ENCODE peak calls at places on chromosomes 5 and 9, in eight cellular contexts. T, G, C, B, E, A, D and F are unnamed samples. For H3K4me1, the result is how much of the 10 kb centered on the place peaks cover.

GRCh38 chr5:154511984-154512383 is 34.0 kb upstream of the HAND1 start:
- DNase-seq in T (no peak), G (no peak), C (no peak), B (no peak), E (no peak), A (no peak), D (no peak), F (no peak)

GRCh38 chr5:5304361-5305035 is 118.0 kb upstream of the ICE1 start:
- DNase-seq in T (no peak), G (no peak), C (no peak), B (no peak), E (no peak), A (no peak), D (no peak), F (no peak)

GRCh38 chr5:15992918-15993317 is 186.7 kb downstream of the MARCHF11 start:
- DNase-seq in T (no peak), G (no peak), C (no peak), B (no peak), E (no peak), A (no peak), D (no peak), F (no peak)

GRCh38 chr5:174810796-174811195 is 86.4 kb downstream of the MSX2 start:
- DNase-seq in T (no peak), G (no peak), C (no peak), B (no peak), E (no peak), A (no peak), D (no peak), F (no peak)

GRCh38 chr9:94639045-94639995 is at the start of gene FBP1:
- DNase-seq in T (peak), G (peak), C (peak), B (no peak), E (no peak), A (no peak), D (peak), F (peak)

GRCh38 chr9:530681-531080 is 310.8 kb upstream of the DMRT1 start:
- DNase-seq in T (no peak), G (no peak), C (no peak), B (no peak), E (no peak), A (no peak), D (no peak), F (no peak)

GRCh38 chr9:19156805-19157204 is 29.5 kb upstream of the PLIN2 start:
- DNase-seq in T (no peak), G (no peak), C (no peak), B (no peak), E (no peak), A (peak), D (no peak), F (peak)

GRCh38 chr5:139985733-139986132 is 57.4 kb downstream of the NRG2 start:
- DNase-seq in T (no peak), G (no peak), C (no peak), B (no peak), E (peak), A (no peak), D (no peak), F (no peak)

GRCh38 chr9:13481274-13481673 is 201.8 kb upstream of the MPDZ start:
- DNase-seq in T (no peak), G (no peak), C (no peak), B (no peak), E (no peak), A (no peak), D (no peak), F (no peak)

GRCh38 chr9:95605826-95606555 is 89.2 kb upstream of the PTCH1 start:
- DNase-seq in T (no peak), G (no peak), C (no peak), B (no peak), E (no peak), A (no peak), D (no peak), F (no peak)

GRCh38 chr5:1262381-1262780 is 32.5 kb downstream of the TERT start:
- DNase-seq in T (no peak), G (no peak), C (no peak), B (no peak), E (no peak), A (no peak), D (no peak), F (no peak)

GRCh38 chr9:36738318-36738975 is 165.8 kb downstream of the MELK start:
- DNase-seq in T (no peak), G (no peak), C (peak), B (no peak), E (no peak), A (no peak), D (no peak), F (no peak)

GRCh38 chr5:56498759-56499395 is 265.7 kb upstream of the ANKRD55 start:
- DNase-seq in T (peak), G (no peak), C (no peak), B (no peak), E (no peak), A (no peak), D (no peak), F (no peak)

GRCh38 chr5:39543335-39543734 is 118.6 kb upstream of the DAB2 start:
- DNase-seq in T (no peak), G (no peak), C (no peak), B (no peak), E (no peak), A (no peak), D (no peak), F (no peak)

GRCh38 chr9:8868632-8869031 is 1069.1 kb upstream of the DMAC1 start:
- DNase-seq in T (no peak), G (no peak), C (no peak), B (no peak), E (peak), A (no peak), D (no peak), F (no peak)

GRCh38 chr5:133552925-133553525 is 59.3 kb downstream of the FSTL4 start:
- DNase-seq in T (no peak), G (peak), C (peak), B (no peak), E (peak), A (no peak), D (peak), F (peak)

GRCh38 chr5:77663081-77663863 is 24.8 kb upstream of the OTP start:
- DNase-seq in T (no peak), G (no peak), C (no peak), B (no peak), E (no peak), A (no peak), D (no peak), F (no peak)

GRCh38 chr5:129506092-129506491 is 46.0 kb downstream of the ADAMTS19 start:
- DNase-seq in T (no peak), G (no peak), C (no peak), B (no peak), E (no peak), A (no peak), D (no peak), F (no peak)

GRCh38 chr5:64632251-64632650 is 58.1 kb upstream of the SHISAL2B start:
- DNase-seq in T (no peak), G (no peak), C (no peak), B (no peak), E (no peak), A (no peak), D (no peak), F (no peak)

GRCh38 chr5:3622961-3623360 is 27.3 kb downstream of the IRX1 start:
- DNase-seq in T (no peak), G (no peak), C (no peak), B (no peak), E (no peak), A (no peak), D (no peak), F (no peak)

GRCh38 chr9:76691761-76692313 is 72.4 kb upstream of the PCA3 start:
- DNase-seq in T (no peak), G (no peak), C (no peak), B (no peak), E (no peak), A (no peak), D (no peak), F (no peak)

GRCh38 chr5:142386151-142387021 is 61.6 kb upstream of the SPRY4 start:
- DNase-seq in T (no peak), G (no peak), C (no peak), B (no peak), E (peak), A (no peak), D (no peak), F (no peak)

GRCh38 chr5:133894143-133894542 is 74.3 kb downstream of the C5orf15 start:
- DNase-seq in T (no peak), G (no peak), C (no peak), B (no peak), E (no peak), A (no peak), D (no peak), F (peak)

GRCh38 chr9:33025572-33026347 is 687 bp downstream of the DNAJA1 start:
- DNase-seq in T (peak), G (peak), C (peak), B (no peak), E (peak), A (peak), D (peak), F (peak)

GRCh38 chr9:87193925-87194380 is 246.6 kb upstream of the GAS1 start:
- DNase-seq in T (no peak), G (no peak), C (peak), B (no peak), E (no peak), A (no peak), D (no peak), F (no peak)

GRCh38 chr5:96868603-96869371 is 7.5 kb upstream of the ERAP2 start:
- DNase-seq in T (no peak), G (no peak), C (no peak), B (no peak), E (peak), A (no peak), D (no peak), F (no peak)

GRCh38 chr9:93111371-93112115 is 15.5 kb downstream of the CARD19 start:
- DNase-seq in T (peak), G (peak), C (no peak), B (no peak), E (peak), A (peak), D (no peak), F (peak)

GRCh38 chr9:73173526-73174411 is 22.1 kb downstream of the ANXA1 start:
- DNase-seq in T (no peak), G (no peak), C (no peak), B (no peak), E (no peak), A (no peak), D (no peak), F (no peak)

GRCh38 chr5:172828911-172829431 is 5.1 kb upstream of the ERGIC1 start:
- DNase-seq in T (no peak), G (no peak), C (no peak), B (no peak), E (no peak), A (no peak), D (no peak), F (no peak)

GRCh38 chr9:27088981-27089380 is 20.0 kb upstream of the TEK start:
- DNase-seq in T (no peak), G (no peak), C (no peak), B (no peak), E (no peak), A (no peak), D (no peak), F (no peak)

GRCh38 chr5:31096238-31096865 is 97.1 kb upstream of the CDH6 start:
- DNase-seq in T (no peak), G (no peak), C (no peak), B (no peak), E (no peak), A (no peak), D (no peak), F (no peak)

GRCh38 chr5:105931782-105932489 is 1738.8 kb downstream of the EFNA5 start:
- DNase-seq in T (no peak), G (no peak), C (no peak), B (no peak), E (no peak), A (no peak), D (no peak), F (no peak)

GRCh38 chr5:123358751-123359150 is 64.5 kb downstream of the CEP120 start:
- DNase-seq in T (no peak), G (no peak), C (no peak), B (no peak), E (no peak), A (no peak), D (no peak), F (no peak)

GRCh38 chr9:33813712-33814641 is 3.0 kb upstream of the UBE2R2 start:
- DNase-seq in T (no peak), G (no peak), C (peak), B (no peak), E (peak), A (no peak), D (no peak), F (no peak)

DNA sequence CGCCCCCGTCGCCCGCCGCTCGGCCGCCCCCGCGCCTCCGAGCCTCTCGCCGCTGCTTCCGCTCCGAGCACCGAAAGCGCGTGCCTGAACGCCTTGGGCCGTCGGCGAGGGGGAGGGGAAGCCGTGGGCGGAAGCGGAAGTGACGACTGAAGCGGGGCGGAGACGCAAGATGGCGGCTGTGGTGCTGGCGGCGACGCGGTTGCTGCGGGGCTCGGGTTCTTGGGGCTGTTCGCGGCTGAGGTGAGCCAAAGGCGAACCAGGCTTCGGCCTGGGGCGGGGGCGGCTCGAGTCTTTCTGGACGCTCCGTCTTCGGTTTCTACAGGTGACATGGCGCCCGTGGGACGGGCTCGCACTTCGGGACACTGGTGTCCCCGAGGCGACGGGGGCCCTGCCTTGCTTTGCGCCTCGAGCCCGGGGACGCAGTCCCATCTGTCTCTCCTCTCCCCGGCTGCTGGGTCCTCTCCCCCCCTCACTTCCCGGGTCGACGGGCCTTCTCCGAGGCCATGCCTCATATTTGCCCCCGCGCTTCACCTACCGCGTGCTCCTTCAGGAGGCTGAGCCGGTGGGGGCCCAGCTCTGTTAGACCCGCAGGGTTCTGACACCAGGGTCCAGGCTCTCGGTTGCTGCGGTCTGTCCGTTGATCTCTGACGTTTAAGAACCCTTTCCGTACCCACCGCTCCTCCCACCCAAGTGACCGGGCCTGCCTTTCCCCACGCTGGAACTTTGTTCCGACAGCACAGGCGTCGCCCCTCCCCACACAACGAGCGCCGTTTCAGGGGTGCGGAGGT is at the start of the genes ENTR1 and PMPCA:
- DNase-seq in T (peak), G (peak), C (peak), B (no peak), E (peak), A (peak), D (peak), F (peak)
- TF ChIP-seq POLR2A in T (peak), G (peak), C (peak), B (peak), E (peak), A (peak), D (peak), F (peak)

DNA sequence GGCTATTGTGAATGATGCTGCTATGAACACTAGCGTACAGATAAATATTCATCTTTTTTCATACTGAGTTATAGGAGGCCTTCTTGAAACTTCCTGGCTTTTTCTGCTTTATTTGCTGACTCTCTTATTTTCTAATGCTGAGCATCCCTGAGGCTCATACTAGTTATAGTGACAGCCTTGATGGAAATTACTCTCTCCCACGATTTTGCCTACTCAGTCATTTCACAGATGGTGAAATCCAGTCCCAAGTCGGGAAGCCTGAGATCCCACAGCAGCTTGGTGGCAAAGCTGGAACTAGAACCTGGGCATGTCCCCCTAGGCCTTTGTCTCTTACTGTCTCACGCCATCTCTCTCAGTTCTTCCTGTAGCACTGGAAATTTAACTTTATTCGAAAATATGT is 22.4 kb downstream of the NANS start:
- DNase-seq in T (no peak), G (no peak), C (no peak), B (no peak), E (no peak), A (no peak), D (no peak), F (peak)
- H3K4me1 ChIP-seq in T (under half), G (under half), C (under half), B (under half), E (half or more), A (under half), D (under half), F (under half)

GRCh38 chr9:83062653-83063527 is at the start of gene RASEF:
- DNase-seq in T (peak), G (peak), C (peak), B (no peak), E (no peak), A (no peak), D (peak), F (peak)
- TF ChIP-seq POLR2A in T (no peak), G (peak), C (no peak), B (no peak), E (no peak), A (no peak), D (peak), F (no peak)

GRCh38 chr5:78806544-78806943 is 158.0 kb upstream of the LHFPL2 start:
- DNase-seq in T (no peak), G (no peak), C (no peak), B (no peak), E (no peak), A (no peak), D (no peak), F (no peak)
- H3K4me1 ChIP-seq in T (under half), G (under half), C (under half), B (under half), E (under half), A (under half), D (under half), F (under half)

DNA sequence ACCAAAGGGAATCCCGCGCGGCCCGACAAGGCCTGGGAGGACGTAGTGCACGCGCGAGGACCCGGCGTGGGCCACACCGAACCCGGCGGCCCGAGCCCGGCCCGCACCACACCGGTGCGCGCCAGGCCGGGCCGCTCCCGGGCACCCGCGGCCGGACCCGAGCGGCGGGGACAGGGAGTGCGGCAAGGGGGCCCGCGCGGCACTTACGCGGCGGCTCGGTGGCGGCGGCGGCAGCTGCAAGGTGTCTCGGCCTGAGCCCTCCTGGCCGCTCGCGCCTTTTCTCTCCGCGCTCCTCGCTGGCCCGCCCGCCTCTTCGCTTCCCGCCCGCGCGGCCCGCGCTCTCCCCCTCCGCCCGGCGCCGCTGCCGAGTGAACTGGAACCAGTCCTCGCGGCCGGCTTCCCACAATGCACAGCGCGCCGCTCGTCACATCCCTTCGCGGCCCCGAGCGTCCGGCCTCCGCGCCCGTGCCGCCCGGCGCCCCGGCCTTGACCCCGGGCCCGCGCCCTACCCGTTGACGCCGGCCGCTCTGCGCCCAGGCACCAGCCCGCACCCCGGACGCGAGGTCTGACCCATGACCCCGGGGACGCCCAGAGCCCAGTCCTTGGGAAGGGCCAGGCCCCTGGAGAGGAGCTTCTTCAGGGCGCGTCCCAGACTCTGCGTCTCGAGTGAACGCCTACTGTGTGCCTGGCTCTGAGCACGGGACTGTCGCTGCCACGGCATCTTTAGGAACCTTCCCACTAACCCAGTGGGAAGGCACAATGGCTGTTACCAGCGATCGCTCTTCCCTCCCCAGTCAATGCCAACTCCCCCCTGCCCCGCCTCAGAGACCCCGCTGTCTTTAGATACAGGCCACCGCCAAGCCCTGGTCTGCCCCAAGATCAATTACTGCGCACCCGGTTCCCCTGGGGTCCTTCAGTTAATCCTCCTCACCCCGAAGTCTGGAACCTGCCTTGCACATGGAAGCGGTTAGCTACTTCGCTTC is at the start of gene MACROH2A1:
- DNase-seq in T (peak), G (peak), C (peak), B (peak), E (peak), A (peak), D (peak), F (peak)
- TF ChIP-seq POLR2A in T (peak), G (peak), C (peak), B (peak), E (peak), A (peak), D (peak), F (peak)

DNA sequence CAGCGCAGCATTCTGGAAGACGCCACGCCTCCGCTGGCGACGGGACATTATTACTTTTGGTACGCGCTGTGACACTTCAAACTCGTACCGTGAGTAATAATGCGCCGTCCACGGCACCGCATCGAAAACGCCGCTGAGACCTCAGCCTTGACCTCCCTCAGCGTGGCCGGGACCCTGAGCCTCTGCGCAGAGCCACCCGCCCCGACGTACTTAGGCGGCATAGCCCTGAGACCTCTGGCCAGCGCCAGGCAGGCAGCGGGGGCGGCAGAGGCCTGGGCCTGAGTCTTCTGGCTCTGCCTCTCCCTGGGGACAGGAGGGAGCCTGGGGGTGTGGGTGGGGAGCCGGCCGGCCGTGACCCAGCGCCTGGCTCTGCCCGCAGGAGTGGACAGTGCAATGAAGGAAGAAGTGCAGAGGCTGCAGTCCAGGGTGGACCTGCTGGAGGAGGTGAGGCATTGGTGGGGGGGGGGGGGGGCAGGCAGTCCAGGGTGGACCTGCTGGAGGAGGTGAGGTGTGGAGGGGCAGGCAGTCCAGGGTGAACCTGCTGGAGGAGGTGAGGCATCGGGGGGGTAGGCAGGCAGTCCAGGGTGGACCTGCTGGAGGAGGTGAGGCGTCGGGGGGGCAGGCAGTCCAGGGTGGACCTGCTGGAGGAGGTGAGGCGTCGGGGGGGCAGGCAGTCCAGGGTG is 8.0 kb downstream of the EGFL7 start:
- DNase-seq in T (peak), G (no peak), C (no peak), B (no peak), E (no peak), A (no peak), D (no peak), F (no peak)
- H3K4me1 ChIP-seq in T (under half), G (under half), C (under half), B (under half), E (under half), A (under half), D (under half), F (under half)